ENCODE peak calls at places on chromosomes 11 and 22, in five cellular contexts. F is spleen, N is left ventricle myocardium inferior, R is heart right ventricle, A is sigmoid colon. X is an unnamed sample.

GRCh38 chr11:105151936-105152554 is 12.5 kb upstream of the CARD18 start:
- DNase-seq in F (no peak), N (no peak), R (no peak), A (no peak), X (no peak)

GRCh38 chr22:37068859-37069258 is 17.3 kb downstream of the KCTD17 start:
- DNase-seq in F (no peak), N (no peak), R (no peak), A (no peak), X (no peak)

GRCh38 chr11:24234822-24235508 is 261.9 kb upstream of the LUZP2 start:
- DNase-seq in F (no peak), N (no peak), R (no peak), A (no peak), X (no peak)

GRCh38 chr11:1879941-1880720 is 11.6 kb downstream of the PRR33 start:
- DNase-seq in F (peak), N (peak), R (peak), A (peak), X (no peak)

GRCh38 chr11:22431074-22431473 is 92.9 kb downstream of the SLC17A6 start:
- DNase-seq in F (no peak), N (no peak), R (no peak), A (no peak), X (no peak)

GRCh38 chr22:28029201-28029948 is 110.3 kb upstream of the PITPNB start:
- DNase-seq in F (peak), N (peak), R (peak), A (no peak), X (no peak)

GRCh38 chr11:114399490-114399889 is 821 bp downstream of the C11orf71 start:
- DNase-seq in F (no peak), N (no peak), R (no peak), A (no peak), X (no peak)

GRCh38 chr11:95641506-95641905 is 148.1 kb downstream of the FAM76B start:
- DNase-seq in F (peak), N (no peak), R (no peak), A (no peak), X (no peak)

GRCh38 chr11:41533761-41534160 is 74.3 kb upstream of the LRRC4C start:
- DNase-seq in F (no peak), N (no peak), R (no peak), A (no peak), X (no peak)

GRCh38 chr11:66877585-66877984 is 20.7 kb downstream of the LRFN4 start:
- DNase-seq in F (no peak), N (no peak), R (no peak), A (no peak), X (no peak)
- H3K27ac ChIP-seq in F (no peak), N (no peak), R (no peak), A (no peak), X (no peak)

DNA sequence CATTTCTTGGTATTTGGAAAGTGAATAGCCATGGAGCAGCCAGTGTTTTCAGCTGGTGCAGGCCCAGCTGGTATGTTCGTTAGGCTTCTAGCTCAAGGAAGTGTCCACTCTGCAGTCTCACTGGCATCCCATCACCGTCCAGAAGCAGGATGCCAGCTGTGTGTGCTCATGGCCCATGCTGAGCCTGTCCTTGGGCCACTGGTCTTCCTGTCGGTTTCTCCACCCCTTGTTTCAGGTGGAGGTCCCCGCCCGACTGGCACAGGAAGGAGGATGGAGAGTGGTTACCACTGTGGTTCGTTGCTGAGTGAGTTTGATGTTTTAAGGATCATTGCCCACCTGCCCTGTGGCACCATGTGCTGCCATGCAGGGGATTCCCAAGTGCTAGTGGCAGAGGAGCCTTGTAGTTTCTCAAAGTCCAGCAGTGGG is 63.7 kb downstream of the MED15 start:
- DNase-seq in F (peak), N (peak), R (no peak), A (no peak), X (no peak)
- H3K27ac ChIP-seq in F (peak), N (no peak), R (no peak), A (no peak), X (no peak)

DNA sequence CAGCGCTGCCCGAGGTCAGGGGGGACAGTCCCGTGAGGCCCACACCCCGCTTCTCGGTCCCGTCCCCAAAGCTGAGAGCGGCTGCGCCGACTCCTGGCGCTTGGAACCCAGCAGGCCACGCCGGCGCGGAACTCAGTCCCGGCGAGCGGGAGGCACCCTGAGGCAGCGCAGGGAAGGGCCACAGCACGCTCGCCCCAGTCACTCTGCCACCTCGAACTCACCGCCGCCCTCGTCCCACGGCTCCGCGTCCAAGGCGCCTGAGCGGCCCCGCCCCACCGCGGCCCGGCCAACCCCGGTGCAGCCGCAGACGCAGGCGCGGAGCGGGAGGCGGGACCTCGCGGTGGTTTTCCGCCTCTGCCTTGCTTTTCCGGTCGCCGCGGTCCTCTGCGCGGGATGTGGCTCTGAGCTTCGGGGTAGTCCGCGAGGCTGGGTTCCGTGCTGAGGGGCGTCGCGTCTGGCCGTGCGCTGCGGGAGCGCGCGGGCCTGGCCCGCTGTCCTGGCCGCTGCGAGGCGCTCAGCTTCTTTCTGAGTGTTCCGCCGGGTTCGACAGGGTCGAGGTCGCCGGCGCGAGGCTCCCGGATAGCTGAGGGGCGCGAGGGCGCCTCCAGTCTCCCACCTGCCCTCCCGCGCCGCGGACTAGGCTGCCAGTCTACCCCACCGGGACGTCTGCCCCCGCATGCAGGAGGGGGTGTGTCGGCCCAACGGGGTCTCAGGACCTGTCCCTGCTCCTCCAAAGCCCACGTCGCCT is at the start of gene CDPF1:
- DNase-seq in F (peak), N (peak), R (peak), A (peak), X (peak)
- H3K27ac ChIP-seq in F (peak), N (peak), R (peak), A (peak), X (peak)

GRCh38 chr11:10898003-10898762 is 40.3 kb upstream of the ZBED5 start:
- DNase-seq in F (no peak), N (no peak), R (no peak), A (no peak), X (no peak)
- H3K27ac ChIP-seq in F (no peak), N (peak), R (peak), A (peak), X (no peak)

DNA sequence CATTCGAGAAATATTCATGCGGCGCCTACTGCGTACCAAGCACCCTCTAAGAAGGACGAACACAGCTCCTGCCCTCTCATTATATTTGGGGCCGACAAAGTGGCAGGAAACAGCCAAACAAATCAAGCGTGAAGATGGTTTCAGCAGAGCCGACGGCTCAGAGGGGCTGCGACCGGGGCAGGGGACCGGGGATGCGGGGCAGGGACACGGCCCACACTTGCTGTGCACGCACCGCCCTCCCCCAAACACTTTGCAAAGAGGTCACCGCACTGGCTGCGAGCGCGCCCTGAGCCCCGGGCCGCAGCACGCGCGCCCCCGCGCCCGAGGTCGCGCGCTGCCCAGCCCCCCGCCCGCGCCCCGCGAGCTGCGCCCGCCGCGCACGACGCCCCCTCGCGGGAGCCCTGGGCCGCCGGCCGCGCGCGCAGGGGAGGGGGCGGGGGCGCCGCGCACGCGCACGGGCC is 255 bp upstream of the SYNGR1 start:
- DNase-seq in F (peak), N (peak), R (peak), A (no peak), X (no peak)
- H3K27ac ChIP-seq in F (peak), N (peak), R (peak), A (peak), X (no peak)

GRCh38 chr22:23908561-23909205 is 14.5 kb downstream of the MIF start:
- DNase-seq in F (no peak), N (no peak), R (no peak), A (no peak), X (no peak)
- H3K27ac ChIP-seq in F (peak), N (no peak), R (no peak), A (peak), X (no peak)

GRCh38 chr11:66570117-66570825 is 1.9 kb upstream of the CTSF start:
- DNase-seq in F (no peak), N (no peak), R (no peak), A (no peak), X (no peak)
- H3K27ac ChIP-seq in F (no peak), N (no peak), R (no peak), A (no peak), X (no peak)